ENCODE peak calls at places on chromosome 13, in eight cellular contexts. G is T-cell; B is stimulated activated CD8-positive, alpha-beta memory T cell treated with anti-CD3 and anti-CD28 coated beads, Interleukin-12 subunit alpha, Interleukin-12 subunit beta, amount 100 ng/mL, for 4 hours; F is Right ventricle myocardium superior; S is AG04449; X is kidney tubule cell; O is neural crest cell; Y is heart right ventricle. L is an unnamed sample.
A peak's percentile ranks its signal among the peaks of the same experiment; 100 is the strongest.

GRCh38 chr13:99155821-99156220 is 44.8 kb upstream of the UBAC2 start:
- DNase-seq in B (no peak), X (no peak), S (no peak), Y (no peak), O (no peak), G (no peak), F (no peak), L (no peak)

GRCh38 chr13:42594577-42595571 is 20.9 kb downstream of the TNFSF11 start:
- DNase-seq in O (peak; percentile 54), G (no peak), Y (no peak), X (peak; percentile 59), S (no peak), B (peak; percentile 9), F (no peak), L (peak; percentile 37)

GRCh38 chr13:61648546-61648945 is 232.9 kb upstream of the PCDH20 start:
- DNase-seq in Y (no peak), B (no peak), G (no peak), F (no peak), O (no peak), X (no peak), S (no peak), L (no peak)

GRCh38 chr13:89550842-89551422 is 1796.6 kb upstream of the MIR17HG start:
- DNase-seq in S (no peak), Y (no peak), G (no peak), X (peak; percentile 96), F (no peak), O (no peak), B (no peak), L (peak; percentile 14)

GRCh38 chr13:110520431-110521295 is 40.9 kb downstream of the RAB20 start:
- DNase-seq in B (no peak), G (no peak), X (peak; percentile 41), O (no peak), F (peak; percentile 84), S (no peak), Y (peak; percentile 71), L (no peak)

GRCh38 chr13:37403776-37404497 is 194.6 kb downstream of the POSTN start:
- DNase-seq in F (no peak), B (no peak), O (no peak), Y (no peak), G (no peak), X (no peak), S (peak; percentile 95), L (peak; percentile 68)

GRCh38 chr13:66359393-66359792 is 870.7 kb downstream of the PCDH9 start:
- DNase-seq in G (no peak), S (no peak), X (no peak), B (no peak), O (no peak), F (no peak), Y (no peak), L (no peak)

GRCh38 chr13:53398051-53398450 is 369.4 kb downstream of the OLFM4 start:
- DNase-seq in S (no peak), F (no peak), G (no peak), B (no peak), Y (no peak), O (no peak), X (no peak), L (no peak)

GRCh38 chr13:103615778-103616177 is 549.6 kb upstream of the SLC10A2 start:
- DNase-seq in Y (no peak), B (no peak), S (no peak), X (peak; percentile 24), G (no peak), F (no peak), O (no peak), L (no peak)

GRCh38 chr13:51275101-51275500 is 52.9 kb downstream of the FAM124A start:
- DNase-seq in B (no peak), Y (no peak), G (no peak), S (no peak), F (no peak), O (no peak), X (no peak), L (no peak)

GRCh38 chr13:66915596-66916185 is 314.4 kb downstream of the PCDH9 start:
- DNase-seq in G (no peak), X (peak; percentile 59), S (no peak), B (no peak), Y (no peak), F (no peak), O (no peak), L (peak; percentile 31)

GRCh38 chr13:75806101-75806500 is 170.0 kb downstream of the LMO7 start:
- DNase-seq in O (no peak), F (no peak), G (no peak), Y (no peak), B (no peak), S (no peak), X (no peak), L (no peak)

GRCh38 chr13:94305934-94306333 is 173.5 kb downstream of the DCT start:
- DNase-seq in S (no peak), F (no peak), O (no peak), G (no peak), B (no peak), Y (no peak), X (no peak), L (no peak)

GRCh38 chr13:67996101-67996500 is 766.0 kb upstream of the PCDH9 start:
- DNase-seq in S (no peak), B (no peak), X (no peak), G (no peak), Y (no peak), O (no peak), F (no peak), L (no peak)

GRCh38 chr13:76293751-76294150 is 592.5 kb downstream of the KCTD12 start:
- DNase-seq in F (no peak), X (peak; percentile 31), O (no peak), S (no peak), B (no peak), Y (no peak), G (no peak), L (no peak)

GRCh38 chr13:41352935-41353801 is 42.1 kb downstream of the NAA16 start:
- DNase-seq in S (no peak), G (peak; percentile 13), X (peak; percentile 70), Y (no peak), B (no peak), F (no peak), O (peak; percentile 30), L (no peak)

GRCh38 chr13:46738055-46738454 is 58.9 kb downstream of the ESD start:
- DNase-seq in S (no peak), O (no peak), X (no peak), B (no peak), F (no peak), Y (no peak), G (no peak), L (no peak)

GRCh38 chr13:28558567-28558966 is 63.6 kb upstream of the FLT1 start:
- DNase-seq in Y (no peak), O (no peak), B (no peak), S (no peak), F (peak; percentile 47), G (no peak), X (peak; percentile 81), L (peak; percentile 15)

GRCh38 chr13:27783111-27783510 is 9.2 kb upstream of the GSX1 start:
- DNase-seq in Y (no peak), F (no peak), B (no peak), G (no peak), X (no peak), O (no peak), S (no peak), L (no peak)

GRCh38 chr13:20400774-20401173 is 124.9 kb downstream of the CRYL1 start:
- DNase-seq in B (no peak), Y (no peak), F (no peak), G (no peak), X (peak; percentile 24), O (no peak), S (peak; percentile 23), L (no peak)

GRCh38 chr13:112900691-112901091 is 68.3 kb upstream of the MCF2L start:
- DNase-seq in Y (no peak), X (no peak), F (no peak), G (no peak), B (no peak), O (no peak), S (no peak), L (no peak)

GRCh38 chr13:98549006-98549727 is 27.7 kb downstream of the STK24 start:
- DNase-seq in F (no peak), S (peak; percentile 77), B (no peak), X (peak; percentile 47), Y (no peak), O (no peak), G (no peak), L (peak; percentile 72)

GRCh38 chr13:113981201-113981605 is 7.3 kb upstream of the C13orf46 start:
- DNase-seq in O (no peak), F (peak; percentile 66), G (no peak), B (no peak), Y (no peak), S (no peak), X (peak; percentile 90), L (no peak)

GRCh38 chr13:67139551-67139950 is 90.6 kb downstream of the PCDH9 start:
- DNase-seq in X (peak; percentile 9), B (no peak), F (no peak), Y (no peak), S (no peak), O (no peak), G (no peak), L (no peak)

GRCh38 chr13:99600318-99600717 is 99.0 kb downstream of the TM9SF2 start:
- DNase-seq in G (no peak), Y (no peak), F (no peak), X (no peak), B (no peak), O (no peak), S (no peak), L (no peak)

GRCh38 chr13:85631801-85632200 is 167.4 kb downstream of the SLITRK6 start:
- DNase-seq in B (no peak), O (no peak), S (no peak), F (no peak), G (no peak), X (no peak), Y (no peak), L (no peak)

GRCh38 chr13:38900188-38900587 is 90.4 kb downstream of the STOML3 start:
- DNase-seq in O (no peak), F (no peak), X (no peak), Y (no peak), G (no peak), S (no peak), B (no peak), L (no peak)

GRCh38 chr13:25731037-25731436 is 320.8 kb downstream of the SHISA2 start:
- DNase-seq in X (no peak), O (no peak), Y (no peak), F (no peak), B (no peak), G (no peak), S (no peak), L (no peak)

L was measured in non-pigmented ciliary epithelial cell.